ENCODE peak calls at places on chromosomes 6 and 20, in eight cellular contexts. One of them, this sample, is unnamed.

GRCh38 chr6:170238741-170239565 is 51.9 kb downstream of the DLL1 start:
- DNase-seq in T follicular helper cell: no peak
- DNase-seq in HFF-Myc: no peak
- DNase-seq in activated T-helper 2 cell treated with anti-CD3 and anti-CD28 coated beads, Interferon-gamma antibody, Interleukin-2, Interleukin-4, amounts not matched to agents 10 μg/mL and 5 μg/mL and 100 μg/mL, durations not matched to agents 14 hours and 24 hours and 36 hours: no peak
- DNase-seq in stromal cell of bone marrow: no peak
- DNase-seq in fibroblast of pulmonary artery: no peak
- DNase-seq in D341Med: no peak
- DNase-seq in GDM1: no peak
- DNase-seq in this sample: no peak

GRCh38 chr20:38894091-38894847 is 31.9 kb upstream of the FAM83D start:
- DNase-seq in T follicular helper cell: no peak
- DNase-seq in HFF-Myc: peak
- DNase-seq in activated T-helper 2 cell treated with anti-CD3 and anti-CD28 coated beads, Interferon-gamma antibody, Interleukin-2, Interleukin-4, amounts not matched to agents 10 μg/mL and 5 μg/mL and 100 μg/mL, durations not matched to agents 14 hours and 24 hours and 36 hours: no peak
- DNase-seq in stromal cell of bone marrow: no peak
- DNase-seq in fibroblast of pulmonary artery: no peak
- DNase-seq in D341Med: no peak
- DNase-seq in GDM1: no peak
- DNase-seq in this sample: peak

GRCh38 chr20:50855498-50856474 is 60.9 kb downstream of the BCAS4 start:
- DNase-seq in T follicular helper cell: no peak
- DNase-seq in HFF-Myc: no peak
- DNase-seq in activated T-helper 2 cell treated with anti-CD3 and anti-CD28 coated beads, Interferon-gamma antibody, Interleukin-2, Interleukin-4, amounts not matched to agents 10 μg/mL and 5 μg/mL and 100 μg/mL, durations not matched to agents 14 hours and 24 hours and 36 hours: no peak
- DNase-seq in stromal cell of bone marrow: no peak
- DNase-seq in fibroblast of pulmonary artery: no peak
- DNase-seq in D341Med: no peak
- DNase-seq in GDM1: no peak
- DNase-seq in this sample: peak

GRCh38 chr6:101747711-101748110 is 354.2 kb downstream of the GRIK2 start:
- DNase-seq in T follicular helper cell: no peak
- DNase-seq in HFF-Myc: no peak
- DNase-seq in activated T-helper 2 cell treated with anti-CD3 and anti-CD28 coated beads, Interferon-gamma antibody, Interleukin-2, Interleukin-4, amounts not matched to agents 10 μg/mL and 5 μg/mL and 100 μg/mL, durations not matched to agents 14 hours and 24 hours and 36 hours: no peak
- DNase-seq in stromal cell of bone marrow: no peak
- DNase-seq in fibroblast of pulmonary artery: peak
- DNase-seq in D341Med: no peak
- DNase-seq in GDM1: no peak
- DNase-seq in this sample: no peak

GRCh38 chr6:149961728-149962425 is 1.9 kb upstream of the ULBP1 start:
- DNase-seq in T follicular helper cell: no peak
- DNase-seq in HFF-Myc: no peak
- DNase-seq in activated T-helper 2 cell treated with anti-CD3 and anti-CD28 coated beads, Interferon-gamma antibody, Interleukin-2, Interleukin-4, amounts not matched to agents 10 μg/mL and 5 μg/mL and 100 μg/mL, durations not matched to agents 14 hours and 24 hours and 36 hours: no peak
- DNase-seq in stromal cell of bone marrow: no peak
- DNase-seq in fibroblast of pulmonary artery: peak
- DNase-seq in D341Med: peak
- DNase-seq in GDM1: no peak
- DNase-seq in this sample: peak

GRCh38 chr20:63968928-63969760 is 586 bp downstream of the ZNF512B start:
- DNase-seq in T follicular helper cell: no peak
- DNase-seq in HFF-Myc: no peak
- DNase-seq in activated T-helper 2 cell treated with anti-CD3 and anti-CD28 coated beads, Interferon-gamma antibody, Interleukin-2, Interleukin-4, amounts not matched to agents 10 μg/mL and 5 μg/mL and 100 μg/mL, durations not matched to agents 14 hours and 24 hours and 36 hours: no peak
- DNase-seq in stromal cell of bone marrow: no peak
- DNase-seq in fibroblast of pulmonary artery: no peak
- DNase-seq in D341Med: peak
- DNase-seq in GDM1: no peak
- DNase-seq in this sample: peak

GRCh38 chr6:135680964-135681913 is 170.3 kb upstream of the PDE7B start:
- DNase-seq in T follicular helper cell: no peak
- DNase-seq in HFF-Myc: no peak
- DNase-seq in activated T-helper 2 cell treated with anti-CD3 and anti-CD28 coated beads, Interferon-gamma antibody, Interleukin-2, Interleukin-4, amounts not matched to agents 10 μg/mL and 5 μg/mL and 100 μg/mL, durations not matched to agents 14 hours and 24 hours and 36 hours: no peak
- DNase-seq in stromal cell of bone marrow: no peak
- DNase-seq in fibroblast of pulmonary artery: no peak
- DNase-seq in D341Med: no peak
- DNase-seq in GDM1: no peak
- DNase-seq in this sample: no peak

GRCh38 chr6:154815938-154816820 is 83.0 kb downstream of the SCAF8 start:
- DNase-seq in T follicular helper cell: no peak
- DNase-seq in HFF-Myc: no peak
- DNase-seq in activated T-helper 2 cell treated with anti-CD3 and anti-CD28 coated beads, Interferon-gamma antibody, Interleukin-2, Interleukin-4, amounts not matched to agents 10 μg/mL and 5 μg/mL and 100 μg/mL, durations not matched to agents 14 hours and 24 hours and 36 hours: no peak
- DNase-seq in stromal cell of bone marrow: peak
- DNase-seq in fibroblast of pulmonary artery: no peak
- DNase-seq in D341Med: no peak
- DNase-seq in GDM1: no peak
- DNase-seq in this sample: peak

GRCh38 chr6:28940294-28940858 is 16.6 kb upstream of the TRIM27 start:
- DNase-seq in T follicular helper cell: no peak
- DNase-seq in HFF-Myc: peak
- DNase-seq in activated T-helper 2 cell treated with anti-CD3 and anti-CD28 coated beads, Interferon-gamma antibody, Interleukin-2, Interleukin-4, amounts not matched to agents 10 μg/mL and 5 μg/mL and 100 μg/mL, durations not matched to agents 14 hours and 24 hours and 36 hours: no peak
- DNase-seq in stromal cell of bone marrow: no peak
- DNase-seq in fibroblast of pulmonary artery: no peak
- DNase-seq in D341Med: peak
- DNase-seq in GDM1: no peak
- DNase-seq in this sample: peak

GRCh38 chr6:89311853-89312531 is 3.1 kb downstream of the GABRR2 start:
- DNase-seq in T follicular helper cell: no peak
- DNase-seq in HFF-Myc: peak
- DNase-seq in activated T-helper 2 cell treated with anti-CD3 and anti-CD28 coated beads, Interferon-gamma antibody, Interleukin-2, Interleukin-4, amounts not matched to agents 10 μg/mL and 5 μg/mL and 100 μg/mL, durations not matched to agents 14 hours and 24 hours and 36 hours: no peak
- DNase-seq in stromal cell of bone marrow: peak
- DNase-seq in fibroblast of pulmonary artery: peak
- DNase-seq in D341Med: no peak
- DNase-seq in GDM1: no peak
- DNase-seq in this sample: peak

GRCh38 chr6:121436172-121436965 is 923 bp downstream of the GJA1 start:
- DNase-seq in T follicular helper cell: no peak
- DNase-seq in HFF-Myc: no peak
- DNase-seq in activated T-helper 2 cell treated with anti-CD3 and anti-CD28 coated beads, Interferon-gamma antibody, Interleukin-2, Interleukin-4, amounts not matched to agents 10 μg/mL and 5 μg/mL and 100 μg/mL, durations not matched to agents 14 hours and 24 hours and 36 hours: no peak
- DNase-seq in stromal cell of bone marrow: no peak
- DNase-seq in fibroblast of pulmonary artery: peak
- DNase-seq in D341Med: no peak
- DNase-seq in GDM1: no peak
- DNase-seq in this sample: no peak

GRCh38 chr6:4103929-4104328 is 25.0 kb upstream of the FAM217A start:
- DNase-seq in T follicular helper cell: no peak
- DNase-seq in HFF-Myc: no peak
- DNase-seq in activated T-helper 2 cell treated with anti-CD3 and anti-CD28 coated beads, Interferon-gamma antibody, Interleukin-2, Interleukin-4, amounts not matched to agents 10 μg/mL and 5 μg/mL and 100 μg/mL, durations not matched to agents 14 hours and 24 hours and 36 hours: no peak
- DNase-seq in stromal cell of bone marrow: no peak
- DNase-seq in fibroblast of pulmonary artery: no peak
- DNase-seq in D341Med: no peak
- DNase-seq in GDM1: no peak
- DNase-seq in this sample: no peak

GRCh38 chr20:50540620-50541605 is 30.7 kb downstream of the PTPN1 start:
- DNase-seq in T follicular helper cell: no peak
- DNase-seq in HFF-Myc: peak
- DNase-seq in activated T-helper 2 cell treated with anti-CD3 and anti-CD28 coated beads, Interferon-gamma antibody, Interleukin-2, Interleukin-4, amounts not matched to agents 10 μg/mL and 5 μg/mL and 100 μg/mL, durations not matched to agents 14 hours and 24 hours and 36 hours: no peak
- DNase-seq in stromal cell of bone marrow: no peak
- DNase-seq in fibroblast of pulmonary artery: peak
- DNase-seq in D341Med: no peak
- DNase-seq in GDM1: no peak
- DNase-seq in this sample: peak

GRCh38 chr6:113047932-113048331 is 700.8 kb downstream of the RFPL4B start:
- DNase-seq in T follicular helper cell: no peak
- DNase-seq in HFF-Myc: no peak
- DNase-seq in activated T-helper 2 cell treated with anti-CD3 and anti-CD28 coated beads, Interferon-gamma antibody, Interleukin-2, Interleukin-4, amounts not matched to agents 10 μg/mL and 5 μg/mL and 100 μg/mL, durations not matched to agents 14 hours and 24 hours and 36 hours: no peak
- DNase-seq in stromal cell of bone marrow: no peak
- DNase-seq in fibroblast of pulmonary artery: no peak
- DNase-seq in D341Med: no peak
- DNase-seq in GDM1: no peak
- DNase-seq in this sample: peak

GRCh38 chr6:45896783-45897441 is 118.7 kb downstream of the CLIC5 start:
- DNase-seq in T follicular helper cell: no peak
- DNase-seq in HFF-Myc: peak
- DNase-seq in activated T-helper 2 cell treated with anti-CD3 and anti-CD28 coated beads, Interferon-gamma antibody, Interleukin-2, Interleukin-4, amounts not matched to agents 10 μg/mL and 5 μg/mL and 100 μg/mL, durations not matched to agents 14 hours and 24 hours and 36 hours: no peak
- DNase-seq in stromal cell of bone marrow: peak
- DNase-seq in fibroblast of pulmonary artery: peak
- DNase-seq in D341Med: no peak
- DNase-seq in GDM1: no peak
- DNase-seq in this sample: peak

GRCh38 chr20:51700809-51701285 is 67.3 kb downstream of the ATP9A start:
- DNase-seq in T follicular helper cell: no peak
- DNase-seq in HFF-Myc: no peak
- DNase-seq in activated T-helper 2 cell treated with anti-CD3 and anti-CD28 coated beads, Interferon-gamma antibody, Interleukin-2, Interleukin-4, amounts not matched to agents 10 μg/mL and 5 μg/mL and 100 μg/mL, durations not matched to agents 14 hours and 24 hours and 36 hours: no peak
- DNase-seq in stromal cell of bone marrow: peak
- DNase-seq in fibroblast of pulmonary artery: peak
- DNase-seq in D341Med: peak
- DNase-seq in GDM1: no peak
- DNase-seq in this sample: peak

GRCh38 chr6:100138346-100139022 is 144.5 kb upstream of the MCHR2 start:
- DNase-seq in T follicular helper cell: no peak
- DNase-seq in HFF-Myc: no peak
- DNase-seq in activated T-helper 2 cell treated with anti-CD3 and anti-CD28 coated beads, Interferon-gamma antibody, Interleukin-2, Interleukin-4, amounts not matched to agents 10 μg/mL and 5 μg/mL and 100 μg/mL, durations not matched to agents 14 hours and 24 hours and 36 hours: no peak
- DNase-seq in stromal cell of bone marrow: no peak
- DNase-seq in fibroblast of pulmonary artery: no peak
- DNase-seq in D341Med: no peak
- DNase-seq in GDM1: no peak
- DNase-seq in this sample: no peak

GRCh38 chr20:10476319-10476724 is 41.2 kb downstream of the SLX4IP start:
- DNase-seq in T follicular helper cell: no peak
- DNase-seq in HFF-Myc: no peak
- DNase-seq in activated T-helper 2 cell treated with anti-CD3 and anti-CD28 coated beads, Interferon-gamma antibody, Interleukin-2, Interleukin-4, amounts not matched to agents 10 μg/mL and 5 μg/mL and 100 μg/mL, durations not matched to agents 14 hours and 24 hours and 36 hours: no peak
- DNase-seq in stromal cell of bone marrow: no peak
- DNase-seq in fibroblast of pulmonary artery: peak
- DNase-seq in D341Med: no peak
- DNase-seq in GDM1: no peak
- DNase-seq in this sample: peak

GRCh38 chr6:46465294-46466165 is 25.7 kb downstream of the RCAN2 start:
- DNase-seq in T follicular helper cell: no peak
- DNase-seq in HFF-Myc: no peak
- DNase-seq in activated T-helper 2 cell treated with anti-CD3 and anti-CD28 coated beads, Interferon-gamma antibody, Interleukin-2, Interleukin-4, amounts not matched to agents 10 μg/mL and 5 μg/mL and 100 μg/mL, durations not matched to agents 14 hours and 24 hours and 36 hours: no peak
- DNase-seq in stromal cell of bone marrow: no peak
- DNase-seq in fibroblast of pulmonary artery: no peak
- DNase-seq in D341Med: no peak
- DNase-seq in GDM1: no peak
- DNase-seq in this sample: no peak

GRCh38 chr6:115982453-115982852 is 78.2 kb downstream of the FRK start:
- DNase-seq in T follicular helper cell: no peak
- DNase-seq in HFF-Myc: no peak
- DNase-seq in activated T-helper 2 cell treated with anti-CD3 and anti-CD28 coated beads, Interferon-gamma antibody, Interleukin-2, Interleukin-4, amounts not matched to agents 10 μg/mL and 5 μg/mL and 100 μg/mL, durations not matched to agents 14 hours and 24 hours and 36 hours: no peak
- DNase-seq in stromal cell of bone marrow: no peak
- DNase-seq in fibroblast of pulmonary artery: no peak
- DNase-seq in D341Med: no peak
- DNase-seq in GDM1: no peak
- DNase-seq in this sample: no peak

GRCh38 chr20:25695532-25696383 is 895 bp downstream of the ZNF337 start:
- DNase-seq in T follicular helper cell: no peak
- DNase-seq in HFF-Myc: no peak
- DNase-seq in activated T-helper 2 cell treated with anti-CD3 and anti-CD28 coated beads, Interferon-gamma antibody, Interleukin-2, Interleukin-4, amounts not matched to agents 10 μg/mL and 5 μg/mL and 100 μg/mL, durations not matched to agents 14 hours and 24 hours and 36 hours: no peak
- DNase-seq in stromal cell of bone marrow: no peak
- DNase-seq in fibroblast of pulmonary artery: peak
- DNase-seq in D341Med: no peak
- DNase-seq in GDM1: peak
- DNase-seq in this sample: no peak

GRCh38 chr20:235891-236290 is 8.8 kb downstream of the DEFB129 start:
- DNase-seq in T follicular helper cell: no peak
- DNase-seq in HFF-Myc: no peak
- DNase-seq in activated T-helper 2 cell treated with anti-CD3 and anti-CD28 coated beads, Interferon-gamma antibody, Interleukin-2, Interleukin-4, amounts not matched to agents 10 μg/mL and 5 μg/mL and 100 μg/mL, durations not matched to agents 14 hours and 24 hours and 36 hours: no peak
- DNase-seq in stromal cell of bone marrow: no peak
- DNase-seq in fibroblast of pulmonary artery: peak
- DNase-seq in D341Med: peak
- DNase-seq in GDM1: peak
- DNase-seq in this sample: no peak

GRCh38 chr6:164039954-164040375 is 625.4 kb downstream of the QKI start:
- DNase-seq in T follicular helper cell: peak
- DNase-seq in HFF-Myc: no peak
- DNase-seq in activated T-helper 2 cell treated with anti-CD3 and anti-CD28 coated beads, Interferon-gamma antibody, Interleukin-2, Interleukin-4, amounts not matched to agents 10 μg/mL and 5 μg/mL and 100 μg/mL, durations not matched to agents 14 hours and 24 hours and 36 hours: peak
- DNase-seq in stromal cell of bone marrow: peak
- DNase-seq in fibroblast of pulmonary artery: peak
- DNase-seq in D341Med: no peak
- DNase-seq in GDM1: no peak
- DNase-seq in this sample: peak

GRCh38 chr6:167094436-167094819 is 28.5 kb upstream of the CCR6 start:
- DNase-seq in T follicular helper cell: no peak
- DNase-seq in HFF-Myc: no peak
- DNase-seq in activated T-helper 2 cell treated with anti-CD3 and anti-CD28 coated beads, Interferon-gamma antibody, Interleukin-2, Interleukin-4, amounts not matched to agents 10 μg/mL and 5 μg/mL and 100 μg/mL, durations not matched to agents 14 hours and 24 hours and 36 hours: no peak
- DNase-seq in stromal cell of bone marrow: peak
- DNase-seq in fibroblast of pulmonary artery: peak
- DNase-seq in D341Med: no peak
- DNase-seq in GDM1: no peak
- DNase-seq in this sample: no peak

GRCh38 chr6:21780601-21781000 is 187.1 kb downstream of the SOX4 start:
- DNase-seq in T follicular helper cell: no peak
- DNase-seq in HFF-Myc: no peak
- DNase-seq in activated T-helper 2 cell treated with anti-CD3 and anti-CD28 coated beads, Interferon-gamma antibody, Interleukin-2, Interleukin-4, amounts not matched to agents 10 μg/mL and 5 μg/mL and 100 μg/mL, durations not matched to agents 14 hours and 24 hours and 36 hours: no peak
- DNase-seq in stromal cell of bone marrow: no peak
- DNase-seq in fibroblast of pulmonary artery: no peak
- DNase-seq in D341Med: no peak
- DNase-seq in GDM1: no peak
- DNase-seq in this sample: no peak

GRCh38 chr6:27854421-27854820 is 57.8 kb downstream of the OR2B2 start:
- DNase-seq in T follicular helper cell: no peak
- DNase-seq in HFF-Myc: no peak
- DNase-seq in activated T-helper 2 cell treated with anti-CD3 and anti-CD28 coated beads, Interferon-gamma antibody, Interleukin-2, Interleukin-4, amounts not matched to agents 10 μg/mL and 5 μg/mL and 100 μg/mL, durations not matched to agents 14 hours and 24 hours and 36 hours: no peak
- DNase-seq in stromal cell of bone marrow: no peak
- DNase-seq in fibroblast of pulmonary artery: no peak
- DNase-seq in D341Med: no peak
- DNase-seq in GDM1: no peak
- DNase-seq in this sample: no peak

GRCh38 chr20:53283011-53283410 is 310.6 kb downstream of the ZNF217 start:
- DNase-seq in T follicular helper cell: no peak
- DNase-seq in HFF-Myc: no peak
- DNase-seq in activated T-helper 2 cell treated with anti-CD3 and anti-CD28 coated beads, Interferon-gamma antibody, Interleukin-2, Interleukin-4, amounts not matched to agents 10 μg/mL and 5 μg/mL and 100 μg/mL, durations not matched to agents 14 hours and 24 hours and 36 hours: no peak
- DNase-seq in stromal cell of bone marrow: no peak
- DNase-seq in fibroblast of pulmonary artery: no peak
- DNase-seq in D341Med: no peak
- DNase-seq in GDM1: no peak
- DNase-seq in this sample: no peak

GRCh38 chr6:56292505-56293181 is 45.3 kb upstream of the COL21A1 start:
- DNase-seq in T follicular helper cell: no peak
- DNase-seq in HFF-Myc: peak
- DNase-seq in activated T-helper 2 cell treated with anti-CD3 and anti-CD28 coated beads, Interferon-gamma antibody, Interleukin-2, Interleukin-4, amounts not matched to agents 10 μg/mL and 5 μg/mL and 100 μg/mL, durations not matched to agents 14 hours and 24 hours and 36 hours: no peak
- DNase-seq in stromal cell of bone marrow: peak
- DNase-seq in fibroblast of pulmonary artery: peak
- DNase-seq in D341Med: peak
- DNase-seq in GDM1: no peak
- DNase-seq in this sample: peak